ENCODE peak calls at places on chromosomes 5 and 9, in six cellular contexts. P, D, T, F, A and I are unnamed samples.

GRCh38 chr9:126836216-126836615 is 24.2 kb upstream of the ZBTB34 start:
- DNase-seq in F (peak), D (no peak), P (no peak), A (no peak), T (no peak), I (no peak)

GRCh38 chr5:157288405-157289163 is 22.7 kb downstream of the CYFIP2 start:
- DNase-seq in D (no peak), P (no peak), F (no peak), A (no peak), T (no peak), I (no peak)

GRCh38 chr5:171295299-171295698 is 13.7 kb upstream of the TLX3 start:
- DNase-seq in A (no peak), F (no peak), D (no peak), T (no peak), P (no peak), I (peak)

GRCh38 chr9:27129221-27129620 is 20.2 kb downstream of the TEK start:
- DNase-seq in P (no peak), T (no peak), F (no peak), A (no peak), D (no peak), I (peak)

GRCh38 chr5:154664869-154665268 is 90.3 kb upstream of the LARP1 start:
- DNase-seq in D (no peak), A (no peak), P (no peak), T (no peak), F (no peak), I (no peak)

GRCh38 chr9:104774132-104774531 is 10.2 kb downstream of the NIPSNAP3B start:
- DNase-seq in A (no peak), F (no peak), D (no peak), T (no peak), P (no peak), I (no peak)

GRCh38 chr5:108763222-108763864 is 15.6 kb downstream of the FER start:
- DNase-seq in A (no peak), T (no peak), P (no peak), F (no peak), D (no peak), I (no peak)

GRCh38 chr5:60295423-60295822 is 401.9 kb upstream of the PDE4D start:
- DNase-seq in P (no peak), D (no peak), F (peak), A (no peak), T (peak), I (peak)

GRCh38 chr5:72486371-72486770 is 20.8 kb downstream of the ZNF366 start:
- DNase-seq in F (peak), A (no peak), T (no peak), P (no peak), D (no peak), I (peak)

GRCh38 chr5:36199620-36200019 is 42.1 kb downstream of the NADK2 start:
- DNase-seq in T (no peak), F (no peak), A (no peak), P (no peak), D (no peak), I (no peak)

GRCh38 chr9:33172256-33172678 is 5.1 kb upstream of the B4GALT1 start:
- DNase-seq in T (no peak), D (no peak), F (no peak), P (no peak), A (no peak), I (peak)

GRCh38 chr9:91693226-91693625 is 256.8 kb downstream of the ROR2 start:
- DNase-seq in T (no peak), P (no peak), D (no peak), F (no peak), A (no peak), I (no peak)

GRCh38 chr5:43193171-43193951 is 1.3 kb downstream of the NIM1K start:
- DNase-seq in F (peak), D (no peak), P (no peak), A (no peak), T (peak), I (peak)

GRCh38 chr9:94870793-94871558 is 144.5 kb downstream of the AOPEP start:
- DNase-seq in T (no peak), A (no peak), F (peak), P (no peak), D (peak), I (no peak)